ENCODE peak calls at places on chromosomes 1 and 21, in nine cellular contexts. R, A, I, T, X, S, L, Z and N are unnamed samples.

GRCh38 chr1:181134543-181135461 is 46.3 kb downstream of the IER5 start:
- DNase-seq in R (peak), A (peak), I (no peak), T (no peak), X (peak), S (peak), L (no peak), Z (no peak), N (no peak)

GRCh38 chr1:27966402-27967105 is 6.8 kb downstream of the XKR8 start:
- DNase-seq in R (no peak), A (peak), I (no peak), T (no peak), X (no peak), S (no peak), L (no peak), Z (no peak), N (no peak)

GRCh38 chr21:42397291-42398129 is 1.7 kb upstream of the TMPRSS3 start:
- DNase-seq in R (no peak), A (no peak), I (no peak), T (no peak), X (no peak), S (no peak), L (no peak), Z (no peak), N (no peak)

GRCh38 chr21:44345495-44345894 is 6.3 kb upstream of the CFAP410 start:
- DNase-seq in R (no peak), A (no peak), I (no peak), T (no peak), X (no peak), S (no peak), L (no peak), Z (no peak), N (no peak)

GRCh38 chr1:2177541-2177940 is 17.0 kb downstream of the FAAP20 start:
- DNase-seq in R (no peak), A (no peak), I (no peak), T (no peak), X (no peak), S (no peak), L (no peak), Z (no peak), N (no peak)

GRCh38 chr21:31335957-31336738 is 7.9 kb downstream of the TIAM1 start:
- DNase-seq in R (no peak), A (peak), I (no peak), T (no peak), X (peak), S (peak), L (no peak), Z (no peak), N (no peak)

GRCh38 chr1:3890389-3891328 is 9.4 kb downstream of the C1orf174 start:
- DNase-seq in R (no peak), A (no peak), I (no peak), T (no peak), X (no peak), S (no peak), L (no peak), Z (no peak), N (no peak)

GRCh38 chr1:118360817-118361216 is 175.8 kb upstream of the SPAG17 start:
- DNase-seq in R (no peak), A (peak), I (no peak), T (no peak), X (peak), S (peak), L (no peak), Z (no peak), N (no peak)

GRCh38 chr1:213996320-213997022 is 8.7 kb downstream of the PROX1 start:
- DNase-seq in R (no peak), A (peak), I (no peak), T (peak), X (no peak), S (peak), L (no peak), Z (no peak), N (no peak)

GRCh38 chr1:145991799-145992412 is 4.5 kb downstream of the TXNIP start:
- DNase-seq in R (no peak), A (no peak), I (no peak), T (no peak), X (no peak), S (no peak), L (no peak), Z (no peak), N (no peak)

GRCh38 chr21:45308211-45309068 is 20.7 kb upstream of the POFUT2 start:
- DNase-seq in R (no peak), A (no peak), I (no peak), T (no peak), X (peak), S (peak), L (no peak), Z (no peak), N (no peak)

GRCh38 chr1:115220340-115221030 is 117.6 kb downstream of the NGF start:
- DNase-seq in R (no peak), A (no peak), I (no peak), T (no peak), X (no peak), S (peak), L (no peak), Z (no peak), N (no peak)

GRCh38 chr1:23103001-23103879 is 65.4 kb downstream of the LUZP1 start:
- DNase-seq in R (no peak), A (peak), I (no peak), T (no peak), X (peak), S (peak), L (no peak), Z (no peak), N (no peak)

GRCh38 chr1:219419860-219420259 is 193.0 kb downstream of the ZC3H11B start:
- DNase-seq in R (no peak), A (no peak), I (no peak), T (no peak), X (no peak), S (no peak), L (no peak), Z (no peak), N (no peak)

GRCh38 chr1:2282556-2283270 is 54.6 kb downstream of the SKI start:
- DNase-seq in R (no peak), A (no peak), I (no peak), T (no peak), X (no peak), S (no peak), L (no peak), Z (no peak), N (no peak)

GRCh38 chr1:103514920-103515503 is 10.5 kb upstream of the RNPC3 start:
- DNase-seq in R (no peak), A (peak), I (peak), T (no peak), X (peak), S (peak), L (no peak), Z (no peak), N (no peak)

GRCh38 chr1:30783244-30783915 is 25.8 kb upstream of the LAPTM5 start:
- DNase-seq in R (no peak), A (no peak), I (no peak), T (peak), X (no peak), S (no peak), L (no peak), Z (no peak), N (no peak)

GRCh38 chr1:10631121-10631810 is 156.5 kb downstream of the PEX14 start:
- DNase-seq in R (no peak), A (no peak), I (no peak), T (no peak), X (no peak), S (no peak), L (no peak), Z (no peak), N (no peak)

GRCh38 chr1:240107058-240107684 is 15.5 kb downstream of the FMN2 start:
- DNase-seq in R (no peak), A (peak), I (no peak), T (no peak), X (peak), S (no peak), L (no peak), Z (no peak), N (no peak)

GRCh38 chr21:36699026-36699545 is at the start of gene SIM2:
- DNase-seq in R (peak), A (peak), I (no peak), T (no peak), X (peak), S (peak), L (peak), Z (no peak), N (no peak)

GRCh38 chr1:30001452-30002039 is 721.8 kb downstream of the MATN1 start:
- DNase-seq in R (no peak), A (no peak), I (no peak), T (no peak), X (no peak), S (no peak), L (no peak), Z (no peak), N (no peak)

GRCh38 chr1:53343831-53344668 is 16.2 kb upstream of the LRP8 start:
- DNase-seq in R (peak), A (no peak), I (no peak), T (no peak), X (no peak), S (no peak), L (peak), Z (no peak), N (no peak)

GRCh38 chr21:43701936-43702784 is 16.8 kb upstream of the PDXK start:
- DNase-seq in R (no peak), A (no peak), I (no peak), T (no peak), X (no peak), S (no peak), L (no peak), Z (no peak), N (no peak)

GRCh38 chr1:3272321-3273045 is 182.0 kb upstream of the ARHGEF16 start:
- DNase-seq in R (no peak), A (no peak), I (no peak), T (no peak), X (no peak), S (no peak), L (no peak), Z (no peak), N (no peak)

GRCh38 chr1:42944207-42944928 is 14.3 kb downstream of the SLC2A1 start:
- DNase-seq in R (no peak), A (peak), I (no peak), T (no peak), X (no peak), S (no peak), L (no peak), Z (no peak), N (no peak)

GRCh38 chr1:51421961-51422360 is 91.6 kb upstream of the TTC39A start:
- DNase-seq in R (no peak), A (peak), I (no peak), T (no peak), X (peak), S (peak), L (no peak), Z (no peak), N (no peak)

GRCh38 chr21:43370091-43370658 is 56.8 kb downstream of the SIK1 start:
- DNase-seq in R (no peak), A (no peak), I (no peak), T (no peak), X (no peak), S (peak), L (no peak), Z (no peak), N (no peak)

GRCh38 chr1:209529233-209529632 is 54.3 kb upstream of the CAMK1G start:
- DNase-seq in R (no peak), A (no peak), I (no peak), T (no peak), X (no peak), S (no peak), L (no peak), Z (no peak), N (no peak)

GRCh38 chr1:95171270-95172245 is 54.4 kb downstream of the TLCD4 start:
- DNase-seq in R (no peak), A (no peak), I (no peak), T (no peak), X (no peak), S (no peak), L (no peak), Z (no peak), N (no peak)

GRCh38 chr21:14479387-14479786 is 66.7 kb downstream of the SAMSN1 start:
- DNase-seq in R (no peak), A (no peak), I (no peak), T (no peak), X (no peak), S (no peak), L (no peak), Z (no peak), N (no peak)

GRCh38 chr1:81832573-81832972 is 31.8 kb downstream of the ADGRL2 start:
- DNase-seq in R (no peak), A (no peak), I (no peak), T (no peak), X (peak), S (peak), L (no peak), Z (no peak), N (no peak)

GRCh38 chr1:10057305-10057704 is 24.5 kb downstream of the UBE4B start:
- DNase-seq in R (no peak), A (no peak), I (no peak), T (no peak), X (peak), S (peak), L (no peak), Z (no peak), N (no peak)

GRCh38 chr1:209607795-209608178 is 24.3 kb downstream of the CAMK1G start:
- DNase-seq in R (no peak), A (no peak), I (no peak), T (no peak), X (no peak), S (no peak), L (no peak), Z (no peak), N (no peak)

GRCh38 chr21:46457801-46458314 is 833 bp upstream of the DIP2A start:
- DNase-seq in R (no peak), A (peak), I (no peak), T (peak), X (peak), S (peak), L (no peak), Z (no peak), N (no peak)

GRCh38 chr1:236090741-236091147 is 25.9 kb upstream of the NID1 start:
- DNase-seq in R (no peak), A (peak), I (no peak), T (no peak), X (peak), S (no peak), L (no peak), Z (no peak), N (no peak)

GRCh38 chr1:161177112-161177935 is at the start of gene B4GALT3:
- DNase-seq in R (peak), A (peak), I (peak), T (peak), X (peak), S (peak), L (peak), Z (peak), N (peak)

GRCh38 chr1:160993544-160993943 is 27.4 kb downstream of the F11R start:
- DNase-seq in R (no peak), A (peak), I (no peak), T (no peak), X (peak), S (peak), L (no peak), Z (no peak), N (no peak)

GRCh38 chr1:14487671-14488070 is 110.8 kb upstream of the KAZN start:
- DNase-seq in R (no peak), A (peak), I (no peak), T (no peak), X (no peak), S (peak), L (no peak), Z (no peak), N (no peak)

GRCh38 chr21:37435120-37435519 is 68.5 kb downstream of the DYRK1A start:
- DNase-seq in R (no peak), A (peak), I (peak), T (peak), X (peak), S (peak), L (no peak), Z (no peak), N (peak)

GRCh38 chr1:216034506-216034905 is 388.7 kb downstream of the USH2A start:
- DNase-seq in R (no peak), A (peak), I (no peak), T (no peak), X (no peak), S (no peak), L (no peak), Z (no peak), N (no peak)

GRCh38 chr1:17370618-17371017 is 1.4 kb upstream of the PADI6 start:
- DNase-seq in R (no peak), A (peak), I (no peak), T (no peak), X (no peak), S (no peak), L (no peak), Z (no peak), N (no peak)
- TF ChIP-seq CTCF in R (peak), A (peak), I (no peak), T (no peak), X (peak), S (no peak), L (no peak), Z (no peak), N (no peak)

GRCh38 chr1:162500805-162501204 is 3.2 kb downstream of the UHMK1 start:
- DNase-seq in R (no peak), A (no peak), I (no peak), T (peak), X (no peak), S (peak), L (no peak), Z (no peak), N (no peak)

GRCh38 chr1:162498442-162498785 is 796 bp downstream of the UHMK1 start:
- DNase-seq in R (no peak), A (peak), I (no peak), T (no peak), X (peak), S (no peak), L (no peak), Z (no peak), N (no peak)

GRCh38 chr1:162497104-162497722 is 405 bp upstream of the UHMK1 start:
- DNase-seq in R (no peak), A (no peak), I (no peak), T (no peak), X (no peak), S (no peak), L (no peak), Z (no peak), N (no peak)

GRCh38 chr1:162502077-162502476 is 4.5 kb downstream of the UHMK1 start:
- DNase-seq in R (no peak), A (no peak), I (no peak), T (no peak), X (no peak), S (no peak), L (no peak), Z (no peak), N (no peak)

GRCh38 chr1:162497723-162498441 is at the start of gene UHMK1:
- DNase-seq in R (peak), A (peak), I (peak), T (peak), X (peak), S (peak), L (peak), Z (peak), N (peak)
- TF ChIP-seq CTCF in R (no peak), A (no peak), I (no peak), T (no peak), X (no peak), S (no peak), L (no peak), Z (no peak), N (no peak)

GRCh38 chr1:84705503-84705902 is 15.2 kb upstream of the SSX2IP start:
- DNase-seq in R (no peak), A (no peak), I (no peak), T (no peak), X (no peak), S (no peak), L (no peak), Z (no peak), N (no peak)

GRCh38 chr1:84712288-84712874 is 22.1 kb upstream of the SSX2IP start:
- DNase-seq in R (no peak), A (peak), I (no peak), T (no peak), X (peak), S (peak), L (no peak), Z (no peak), N (no peak)

GRCh38 chr1:84708031-84708430 is 17.8 kb upstream of the SSX2IP start:
- DNase-seq in R (no peak), A (no peak), I (no peak), T (no peak), X (no peak), S (no peak), L (no peak), Z (no peak), N (no peak)

GRCh38 chr1:84711091-84711490 is 20.8 kb upstream of the SSX2IP start:
- DNase-seq in R (no peak), A (no peak), I (no peak), T (no peak), X (no peak), S (no peak), L (no peak), Z (no peak), N (no peak)

DNA sequence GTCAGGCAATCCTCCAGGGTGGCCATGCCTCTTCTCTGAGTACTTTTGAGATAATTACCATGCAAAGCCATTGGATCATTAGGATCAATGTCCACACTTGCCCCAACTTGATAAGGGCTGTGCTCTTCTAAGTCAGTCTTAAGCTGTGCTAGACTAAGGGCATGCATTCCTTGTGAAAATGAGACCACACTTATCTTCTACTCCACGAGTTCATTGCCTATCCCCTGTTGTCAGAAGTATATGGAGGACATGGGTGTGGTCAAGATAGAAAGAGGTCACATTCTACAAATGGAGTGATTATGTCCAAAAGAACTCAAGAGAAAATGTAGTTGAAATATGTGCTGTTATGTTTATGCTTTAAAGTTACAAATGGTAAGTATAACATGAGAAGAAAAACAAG is 18.9 kb upstream of the SSX2IP start:
- DNase-seq in R (no peak), A (no peak), I (no peak), T (no peak), X (no peak), S (no peak), L (no peak), Z (no peak), N (no peak)
- TF ChIP-seq CTCF in R (no peak), A (no peak), I (no peak), T (no peak), X (no peak), S (no peak), L (no peak), Z (no peak), N (no peak)

GRCh38 chr1:229836324-229836723 is 210.3 kb downstream of the URB2 start:
- DNase-seq in R (no peak), A (no peak), I (no peak), T (no peak), X (no peak), S (no peak), L (no peak), Z (no peak), N (no peak)

GRCh38 chr1:229843627-229844238 is 217.7 kb downstream of the URB2 start:
- DNase-seq in R (no peak), A (peak), I (no peak), T (peak), X (peak), S (peak), L (no peak), Z (no peak), N (no peak)

GRCh38 chr1:229841230-229841629 is 215.2 kb downstream of the URB2 start:
- DNase-seq in R (no peak), A (no peak), I (no peak), T (no peak), X (no peak), S (peak), L (no peak), Z (no peak), N (no peak)

GRCh38 chr1:229842302-229843255 is 216.5 kb downstream of the URB2 start:
- DNase-seq in R (no peak), A (no peak), I (no peak), T (no peak), X (no peak), S (no peak), L (no peak), Z (no peak), N (no peak)

DNA sequence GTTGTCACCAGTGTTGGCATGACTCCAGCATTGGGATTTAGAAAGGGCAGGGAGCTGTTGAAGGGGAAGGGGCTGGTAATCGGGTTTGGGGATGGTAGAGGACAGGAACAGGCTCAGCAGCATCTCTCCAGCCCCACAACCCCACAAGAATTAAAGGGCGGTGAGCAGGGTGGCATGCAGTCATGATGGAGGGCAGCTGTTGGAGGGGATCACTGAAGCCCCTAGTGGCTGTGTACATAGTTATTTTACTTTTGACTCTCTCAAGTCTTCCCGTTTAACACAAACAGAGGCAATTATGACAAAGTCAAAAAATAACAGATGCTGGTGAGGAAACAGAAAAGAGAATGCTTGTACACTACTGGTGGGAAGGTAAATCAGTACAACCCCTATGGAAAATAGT is 213.8 kb downstream of the URB2 start:
- DNase-seq in R (no peak), A (no peak), I (no peak), T (no peak), X (no peak), S (no peak), L (no peak), Z (no peak), N (no peak)
- TF ChIP-seq CTCF in R (no peak), A (no peak), I (no peak), T (no peak), X (no peak), S (no peak), L (no peak), Z (no peak), N (no peak)

GRCh38 chr1:6461237-6461530 is 4.8 kb downstream of the TNFRSF25 start:
- DNase-seq in R (no peak), A (no peak), I (no peak), T (no peak), X (no peak), S (peak), L (no peak), Z (no peak), N (no peak)

GRCh38 chr1:6454856-6455751 is 10.9 kb downstream of the TNFRSF25 start:
- DNase-seq in R (no peak), A (no peak), I (no peak), T (no peak), X (peak), S (peak), L (no peak), Z (no peak), N (no peak)

GRCh38 chr1:6459850-6460265 is 6.1 kb downstream of the TNFRSF25 start:
- DNase-seq in R (no peak), A (no peak), I (peak), T (no peak), X (no peak), S (no peak), L (no peak), Z (no peak), N (no peak)

GRCh38 chr1:6460349-6461236 is 5.4 kb downstream of the TNFRSF25 start:
- DNase-seq in R (no peak), A (no peak), I (peak), T (no peak), X (peak), S (peak), L (no peak), Z (no peak), N (no peak)

GRCh38 chr1:6456800-6457466 is 9.0 kb downstream of the TNFRSF25 start:
- DNase-seq in R (no peak), A (no peak), I (no peak), T (no peak), X (no peak), S (no peak), L (no peak), Z (no peak), N (no peak)
- TF ChIP-seq CTCF in R (no peak), A (peak), I (no peak), T (no peak), X (no peak), S (no peak), L (no peak), Z (no peak), N (no peak)